ENCODE peak calls at places on chromosomes 2 and 18, in eight cellular contexts. One of them, this sample, is unnamed.

GRCh38 chr2:205675861-205676516 is 6.3 kb upstream of the NRP2 start:
- DNase-seq in ovary: no peak
- DNase-seq in esophagus muscularis mucosa: no peak
- DNase-seq in adrenal gland: no peak
- DNase-seq in spleen: no peak
- DNase-seq in GM12892: no peak
- DNase-seq in uterus: peak
- DNase-seq in K562: no peak
- DNase-seq in this sample: no peak

GRCh38 chr2:222709191-222709891 is 37.9 kb downstream of the MOGAT1 start:
- DNase-seq in GM12892: no peak
- DNase-seq in ovary: no peak
- DNase-seq in esophagus muscularis mucosa: peak
- DNase-seq in spleen: no peak
- DNase-seq in K562: peak
- DNase-seq in uterus: peak
- DNase-seq in adrenal gland: peak
- DNase-seq in this sample: no peak

GRCh38 chr18:3151379-3152264 is 68.1 kb downstream of the MYOM1 start:
- DNase-seq in ovary: no peak
- DNase-seq in spleen: no peak
- DNase-seq in K562: peak
- DNase-seq in adrenal gland: no peak
- DNase-seq in uterus: no peak
- DNase-seq in esophagus muscularis mucosa: no peak
- DNase-seq in GM12892: peak
- DNase-seq in this sample: peak

GRCh38 chr18:74292541-74292858 is 737 bp upstream of the CYB5A start:
- DNase-seq in K562: no peak
- DNase-seq in GM12892: no peak
- DNase-seq in adrenal gland: no peak
- DNase-seq in esophagus muscularis mucosa: no peak
- DNase-seq in spleen: no peak
- DNase-seq in uterus: no peak
- DNase-seq in ovary: no peak
- DNase-seq in this sample: no peak

GRCh38 chr18:42798606-42799005 is 316.9 kb downstream of the RIT2 start:
- DNase-seq in spleen: no peak
- DNase-seq in ovary: no peak
- DNase-seq in esophagus muscularis mucosa: no peak
- DNase-seq in uterus: no peak
- DNase-seq in GM12892: no peak
- DNase-seq in K562: no peak
- DNase-seq in adrenal gland: no peak
- DNase-seq in this sample: no peak

GRCh38 chr2:160952462-160952861 is 207.8 kb upstream of the TANK start:
- DNase-seq in GM12892: no peak
- DNase-seq in spleen: peak
- DNase-seq in adrenal gland: peak
- DNase-seq in esophagus muscularis mucosa: no peak
- DNase-seq in uterus: peak
- DNase-seq in K562: no peak
- DNase-seq in ovary: peak
- DNase-seq in this sample: no peak

GRCh38 chr2:237942512-237942897 is 24.3 kb upstream of the UBE2F start:
- DNase-seq in adrenal gland: no peak
- DNase-seq in esophagus muscularis mucosa: no peak
- DNase-seq in spleen: no peak
- DNase-seq in K562: no peak
- DNase-seq in uterus: no peak
- DNase-seq in ovary: no peak
- DNase-seq in GM12892: no peak
- DNase-seq in this sample: no peak

GRCh38 chr2:237995036-237995435 is 28.2 kb downstream of the UBE2F start:
- DNase-seq in adrenal gland: no peak
- DNase-seq in uterus: no peak
- DNase-seq in K562: no peak
- DNase-seq in ovary: no peak
- DNase-seq in esophagus muscularis mucosa: no peak
- DNase-seq in spleen: no peak
- DNase-seq in GM12892: no peak
- DNase-seq in this sample: no peak

GRCh38 chr2:171671867-171672266 is 15.4 kb upstream of the DYNC1I2 start:
- DNase-seq in GM12892: no peak
- DNase-seq in spleen: no peak
- DNase-seq in ovary: no peak
- DNase-seq in adrenal gland: no peak
- DNase-seq in uterus: no peak
- DNase-seq in K562: no peak
- DNase-seq in esophagus muscularis mucosa: no peak
- DNase-seq in this sample: no peak

GRCh38 chr2:18077211-18077610 is 198.7 kb downstream of the KCNS3 start:
- DNase-seq in K562: no peak
- DNase-seq in spleen: no peak
- DNase-seq in uterus: no peak
- DNase-seq in esophagus muscularis mucosa: no peak
- DNase-seq in ovary: no peak
- DNase-seq in adrenal gland: no peak
- DNase-seq in GM12892: no peak
- DNase-seq in this sample: no peak

GRCh38 chr2:98795903-98796676 is 65.2 kb upstream of the MGAT4A start:
- DNase-seq in GM12892: no peak
- DNase-seq in adrenal gland: no peak
- DNase-seq in spleen: no peak
- DNase-seq in K562: no peak
- DNase-seq in esophagus muscularis mucosa: peak
- DNase-seq in ovary: no peak
- DNase-seq in uterus: peak
- DNase-seq in this sample: no peak

GRCh38 chr2:77484026-77484425 is 38.1 kb downstream of the LRRTM4 start:
- DNase-seq in uterus: no peak
- DNase-seq in GM12892: no peak
- DNase-seq in spleen: no peak
- DNase-seq in ovary: no peak
- DNase-seq in esophagus muscularis mucosa: no peak
- DNase-seq in K562: no peak
- DNase-seq in adrenal gland: no peak
- DNase-seq in this sample: no peak

DNA sequence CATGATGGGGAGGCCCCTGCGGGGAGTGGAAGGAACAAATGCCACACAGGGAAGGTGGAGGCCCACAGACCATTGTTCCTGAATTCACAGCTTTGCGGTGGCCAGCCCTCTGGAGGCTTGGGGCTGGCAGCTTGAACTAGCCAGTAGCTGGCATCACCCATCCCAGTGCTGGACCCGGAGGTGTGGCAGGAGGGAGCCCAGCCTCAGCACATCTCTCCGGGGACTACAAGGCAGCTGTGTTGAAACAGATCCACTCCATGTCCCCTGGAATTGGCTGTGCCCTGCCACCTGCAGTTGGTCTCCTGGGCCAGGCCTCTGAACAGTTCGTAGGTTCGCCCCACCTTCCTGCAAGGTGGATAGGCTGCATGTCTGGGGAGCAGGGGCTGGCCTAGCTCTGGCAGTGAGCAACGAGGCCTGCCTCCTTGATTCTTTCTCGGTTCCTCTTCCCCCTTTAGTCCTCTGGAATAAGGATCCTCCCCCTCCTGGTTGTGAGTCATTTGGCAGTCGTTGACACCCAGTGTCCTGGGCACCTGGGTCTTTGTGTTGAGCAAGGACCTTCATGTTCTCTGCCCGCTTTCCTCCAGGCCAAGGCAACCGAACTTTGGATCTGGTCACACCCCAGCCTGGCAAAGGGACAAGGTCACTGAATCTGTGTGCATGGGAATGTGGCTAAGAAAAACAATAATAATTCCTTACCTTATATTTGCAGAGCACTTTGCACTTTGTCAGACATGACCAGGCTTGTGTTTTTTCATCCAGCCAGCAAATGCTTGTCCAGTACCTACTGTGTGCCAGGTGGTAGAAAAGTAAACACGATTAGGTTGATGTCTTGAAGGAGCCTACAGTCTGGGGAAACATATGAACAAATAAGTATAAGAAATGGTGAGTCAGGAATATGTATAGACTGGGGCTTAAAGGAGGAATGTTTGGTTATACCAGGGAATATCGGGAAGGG is 55.0 kb upstream of the MCFD2 start:
- DNase-seq in adrenal gland: peak
- DNase-seq in ovary: peak
- DNase-seq in spleen: peak
- DNase-seq in esophagus muscularis mucosa: no peak
- DNase-seq in uterus: peak
- DNase-seq in K562: no peak
- DNase-seq in GM12892: no peak
- DNase-seq in this sample: peak
- TF ChIP-seq POLR2A in adrenal gland: peak
- TF ChIP-seq POLR2A in ovary: no peak
- TF ChIP-seq POLR2A in spleen: no peak
- TF ChIP-seq POLR2A in esophagus muscularis mucosa: no peak
- TF ChIP-seq POLR2A in uterus: peak
- TF ChIP-seq POLR2A in K562: no peak
- TF ChIP-seq POLR2A in GM12892: no peak
- TF ChIP-seq POLR2A in this sample: no peak

GRCh38 chr18:79570266-79571201 is 109.1 kb upstream of the CTDP1 start:
- DNase-seq in adrenal gland: peak
- DNase-seq in spleen: peak
- DNase-seq in esophagus muscularis mucosa: no peak
- DNase-seq in GM12892: no peak
- DNase-seq in K562: no peak
- DNase-seq in uterus: peak
- DNase-seq in ovary: peak
- DNase-seq in this sample: no peak
- TF ChIP-seq POLR2A in adrenal gland: no peak
- TF ChIP-seq POLR2A in spleen: no peak
- TF ChIP-seq POLR2A in esophagus muscularis mucosa: no peak
- TF ChIP-seq POLR2A in GM12892: no peak
- TF ChIP-seq POLR2A in K562: no peak
- TF ChIP-seq POLR2A in uterus: no peak
- TF ChIP-seq POLR2A in ovary: no peak
- TF ChIP-seq POLR2A in this sample: no peak

GRCh38 chr2:125560855-125561254 is 1095.1 kb upstream of the GYPC start:
- DNase-seq in esophagus muscularis mucosa: no peak
- DNase-seq in adrenal gland: no peak
- DNase-seq in K562: no peak
- DNase-seq in uterus: no peak
- DNase-seq in GM12892: no peak
- DNase-seq in spleen: no peak
- DNase-seq in ovary: no peak
- DNase-seq in this sample: no peak
- TF ChIP-seq POLR2A in esophagus muscularis mucosa: no peak
- TF ChIP-seq POLR2A in adrenal gland: no peak
- TF ChIP-seq POLR2A in K562: no peak
- TF ChIP-seq POLR2A in uterus: no peak
- TF ChIP-seq POLR2A in GM12892: no peak
- TF ChIP-seq POLR2A in spleen: no peak
- TF ChIP-seq POLR2A in ovary: no peak
- TF ChIP-seq POLR2A in this sample: no peak

GRCh38 chr2:201242562-201243277 is 17.6 kb upstream of the CASP8 start:
- DNase-seq in uterus: no peak
- DNase-seq in ovary: no peak
- DNase-seq in spleen: no peak
- DNase-seq in K562: no peak
- DNase-seq in GM12892: no peak
- DNase-seq in adrenal gland: no peak
- DNase-seq in esophagus muscularis mucosa: peak
- DNase-seq in this sample: no peak
- TF ChIP-seq POLR2A in uterus: no peak
- TF ChIP-seq POLR2A in ovary: no peak
- TF ChIP-seq POLR2A in spleen: no peak
- TF ChIP-seq POLR2A in K562: no peak
- TF ChIP-seq POLR2A in GM12892: no peak
- TF ChIP-seq POLR2A in adrenal gland: no peak
- TF ChIP-seq POLR2A in esophagus muscularis mucosa: no peak
- TF ChIP-seq POLR2A in this sample: no peak

GRCh38 chr2:199850718-199851498 is at the start of gene FTCDNL1:
- DNase-seq in esophagus muscularis mucosa: no peak
- DNase-seq in GM12892: peak
- DNase-seq in K562: peak
- DNase-seq in adrenal gland: peak
- DNase-seq in spleen: peak
- DNase-seq in uterus: peak
- DNase-seq in ovary: peak
- DNase-seq in this sample: peak
- TF ChIP-seq POLR2A in esophagus muscularis mucosa: no peak
- TF ChIP-seq POLR2A in GM12892: peak
- TF ChIP-seq POLR2A in K562: peak
- TF ChIP-seq POLR2A in adrenal gland: peak
- TF ChIP-seq POLR2A in spleen: no peak
- TF ChIP-seq POLR2A in uterus: peak
- TF ChIP-seq POLR2A in ovary: no peak
- TF ChIP-seq POLR2A in this sample: no peak

GRCh38 chr18:34492652-34493051 is 217.4 kb upstream of the DTNA start:
- DNase-seq in ovary: no peak
- DNase-seq in spleen: no peak
- DNase-seq in adrenal gland: no peak
- DNase-seq in uterus: no peak
- DNase-seq in GM12892: no peak
- DNase-seq in K562: no peak
- DNase-seq in esophagus muscularis mucosa: no peak
- DNase-seq in this sample: no peak

GRCh38 chr18:34493566-34494358 is 216.3 kb upstream of the DTNA start:
- DNase-seq in uterus: no peak
- DNase-seq in GM12892: peak
- DNase-seq in K562: no peak
- DNase-seq in adrenal gland: no peak
- DNase-seq in esophagus muscularis mucosa: no peak
- DNase-seq in ovary: peak
- DNase-seq in spleen: peak
- DNase-seq in this sample: peak

GRCh38 chr18:34494359-34494696 is 215.8 kb upstream of the DTNA start:
- DNase-seq in adrenal gland: no peak
- DNase-seq in spleen: peak
- DNase-seq in GM12892: no peak
- DNase-seq in esophagus muscularis mucosa: no peak
- DNase-seq in ovary: no peak
- DNase-seq in K562: no peak
- DNase-seq in uterus: no peak
- DNase-seq in this sample: no peak

GRCh38 chr18:34491719-34492118 is 218.4 kb upstream of the DTNA start:
- DNase-seq in ovary: no peak
- DNase-seq in adrenal gland: no peak
- DNase-seq in GM12892: no peak
- DNase-seq in uterus: no peak
- DNase-seq in esophagus muscularis mucosa: no peak
- DNase-seq in spleen: no peak
- DNase-seq in K562: no peak
- DNase-seq in this sample: no peak

GRCh38 chr18:34493099-34493544 is 217.0 kb upstream of the DTNA start:
- DNase-seq in adrenal gland: peak
- DNase-seq in GM12892: no peak
- DNase-seq in uterus: peak
- DNase-seq in ovary: peak
- DNase-seq in K562: no peak
- DNase-seq in esophagus muscularis mucosa: no peak
- DNase-seq in spleen: peak
- DNase-seq in this sample: no peak
- TF ChIP-seq POLR2A in adrenal gland: no peak
- TF ChIP-seq POLR2A in GM12892: no peak
- TF ChIP-seq POLR2A in uterus: no peak
- TF ChIP-seq POLR2A in ovary: no peak
- TF ChIP-seq POLR2A in K562: no peak
- TF ChIP-seq POLR2A in esophagus muscularis mucosa: no peak
- TF ChIP-seq POLR2A in spleen: no peak
- TF ChIP-seq POLR2A in this sample: no peak

This sample was measured in GM12891.